ENCODE peak calls at places on chromosome 11, in five cellular contexts. B is SK-N-SH, G is K562, N is HCT116, A is HepG2. M is an unnamed sample.

GRCh38 chr11:27646051-27646818 is 54.0 kb downstream of the BDNF start:
- DNase-seq in A (no peak), G (no peak), N (no peak), B (peak; percentile 80), M (no peak)

GRCh38 chr11:134560066-134560465 is 148.0 kb upstream of the B3GAT1 start:
- DNase-seq in G (no peak), B (peak; percentile 51), N (no peak), A (no peak), M (no peak)

GRCh38 chr11:133029096-133029495 is 503.2 kb downstream of the OPCML start:
- DNase-seq in N (no peak), B (no peak), A (no peak), G (no peak), M (no peak)

GRCh38 chr11:27757953-27758352 is 57.7 kb upstream of the BDNF start:
- DNase-seq in A (no peak), G (no peak), N (no peak), B (no peak), M (no peak)

GRCh38 chr11:108871152-108871551 is 206.3 kb downstream of the DDX10 start:
- DNase-seq in N (no peak), B (peak; percentile 11), A (peak; percentile 35), G (peak; percentile 25), M (no peak)

GRCh38 chr11:75133976-75134375 is 16.9 kb upstream of the SLCO2B1 start:
- DNase-seq in N (no peak), B (no peak), G (no peak), A (no peak), M (no peak)

GRCh38 chr11:35152575-35152974 is 13.6 kb downstream of the CD44 start:
- DNase-seq in G (no peak), A (no peak), N (no peak), B (no peak), M (no peak)

GRCh38 chr11:104672897-104673296 is 225.4 kb downstream of the CASP12 start:
- DNase-seq in G (no peak), B (no peak), A (no peak), N (no peak), M (no peak)

GRCh38 chr11:342328-342727 is 21.7 kb upstream of the IFITM3 start:
- DNase-seq in A (no peak), N (no peak), B (no peak), G (no peak), M (no peak)

GRCh38 chr11:120775986-120776682 is 247.8 kb upstream of the TBCEL start:
- DNase-seq in B (no peak), N (no peak), G (no peak), A (no peak), M (no peak)

GRCh38 chr11:120776683-120777010 is 247.3 kb upstream of the TBCEL start:
- DNase-seq in A (no peak), G (no peak), B (no peak), N (no peak), M (no peak)

GRCh38 chr11:120780239-120780638 is 243.7 kb upstream of the TBCEL start:
- DNase-seq in G (no peak), N (no peak), B (no peak), A (no peak), M (no peak)

GRCh38 chr11:120781486-120782120 is 242.3 kb upstream of the TBCEL start:
- DNase-seq in N (no peak), A (no peak), B (no peak), G (no peak), M (no peak)

DNA sequence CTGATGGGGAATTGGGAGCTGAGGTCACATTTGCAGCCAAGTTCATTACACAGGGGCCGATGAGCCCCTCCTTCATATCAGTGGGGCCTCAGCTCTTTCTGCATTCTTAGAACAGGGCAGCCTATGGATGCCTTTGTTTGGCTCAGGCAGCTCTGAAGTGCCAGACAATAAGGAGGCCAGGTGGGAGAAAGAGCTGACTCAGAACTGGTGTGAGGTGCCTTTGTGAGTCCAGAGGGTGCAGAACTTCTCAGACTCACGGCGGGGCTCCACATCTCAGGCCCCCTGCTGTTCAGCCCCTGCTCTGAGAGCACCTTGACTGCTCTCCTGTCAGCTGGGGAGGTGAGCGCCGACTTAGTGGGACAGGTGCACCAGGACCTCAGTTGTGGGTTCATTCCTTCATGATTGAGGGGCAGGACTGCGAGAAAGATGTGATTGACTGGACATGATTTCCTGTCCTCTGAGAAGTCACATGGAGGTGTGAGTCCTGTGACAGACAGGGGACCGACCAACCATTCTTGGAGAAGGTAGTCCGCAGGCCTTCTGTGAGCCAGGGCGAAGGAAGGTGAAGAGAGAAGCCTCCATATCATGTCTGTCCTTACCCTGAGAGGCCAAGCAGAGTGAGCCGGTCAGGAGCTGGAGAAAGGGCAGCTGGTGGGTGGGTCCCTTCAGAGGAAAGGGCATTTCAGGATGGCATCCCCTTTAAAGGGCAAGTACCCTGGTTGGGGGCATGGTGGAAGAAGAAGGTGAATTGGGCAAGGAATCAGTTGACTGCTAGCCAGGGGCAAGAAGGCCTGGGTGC is 245.0 kb upstream of the TBCEL start:
- DNase-seq in A (no peak), B (no peak), N (no peak), G (no peak), M (no peak)
- TF ChIP-seq ZBTB33 in A (no peak), B (no peak), N (no peak), G (no peak), M (no peak)

GRCh38 chr11:113663567-113663966 is 42.5 kb downstream of the TMPRSS5 start:
- DNase-seq in A (no peak), G (peak; percentile 45), B (no peak), N (no peak), M (no peak)
- TF ChIP-seq ZBTB33 in A (no peak), G (no peak), B (no peak), N (no peak), M (no peak)

GRCh38 chr11:14270690-14271542 is 88.1 kb downstream of the RRAS2 start:
- DNase-seq in N (no peak), G (peak; percentile 14), A (no peak), B (no peak), M (peak; percentile 33)
- TF ChIP-seq ZBTB33 in N (no peak), G (no peak), A (no peak), B (no peak), M (no peak)

GRCh38 chr11:122241561-122241960 is 125.5 kb upstream of the BLID start:
- DNase-seq in B (no peak), G (no peak), N (no peak), A (no peak), M (no peak)

GRCh38 chr11:122248130-122248529 is 132.1 kb upstream of the BLID start:
- DNase-seq in G (no peak), A (no peak), N (no peak), B (no peak), M (no peak)

GRCh38 chr11:122240621-122241020 is 124.6 kb upstream of the BLID start:
- DNase-seq in B (no peak), G (no peak), A (no peak), N (no peak), M (no peak)

GRCh38 chr11:122246885-122247284 is 130.9 kb upstream of the BLID start:
- DNase-seq in A (no peak), B (no peak), G (no peak), N (no peak), M (no peak)

DNA sequence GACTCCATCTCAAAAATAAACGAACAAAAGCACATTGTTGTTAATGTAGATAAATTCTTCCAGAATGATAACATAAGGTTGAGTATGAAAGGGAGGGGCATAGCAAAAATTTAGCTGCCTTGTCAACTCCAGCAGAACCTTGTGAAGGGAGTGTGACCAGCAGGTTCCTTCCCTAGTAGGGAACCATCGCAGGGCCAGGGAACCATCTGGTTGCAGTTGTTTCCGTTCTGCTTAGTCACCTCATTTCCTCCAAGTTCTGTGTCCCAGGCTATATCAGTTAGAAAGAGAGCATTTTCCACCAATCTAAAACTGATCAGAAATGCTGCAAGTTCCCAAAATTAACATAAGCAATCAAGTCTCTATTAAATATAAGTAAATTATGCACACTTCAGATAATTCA is 126.7 kb upstream of the BLID start:
- DNase-seq in A (no peak), B (no peak), G (no peak), N (no peak), M (no peak)
- TF ChIP-seq ZBTB33 in A (no peak), B (no peak), G (no peak), N (no peak), M (no peak)

DNA sequence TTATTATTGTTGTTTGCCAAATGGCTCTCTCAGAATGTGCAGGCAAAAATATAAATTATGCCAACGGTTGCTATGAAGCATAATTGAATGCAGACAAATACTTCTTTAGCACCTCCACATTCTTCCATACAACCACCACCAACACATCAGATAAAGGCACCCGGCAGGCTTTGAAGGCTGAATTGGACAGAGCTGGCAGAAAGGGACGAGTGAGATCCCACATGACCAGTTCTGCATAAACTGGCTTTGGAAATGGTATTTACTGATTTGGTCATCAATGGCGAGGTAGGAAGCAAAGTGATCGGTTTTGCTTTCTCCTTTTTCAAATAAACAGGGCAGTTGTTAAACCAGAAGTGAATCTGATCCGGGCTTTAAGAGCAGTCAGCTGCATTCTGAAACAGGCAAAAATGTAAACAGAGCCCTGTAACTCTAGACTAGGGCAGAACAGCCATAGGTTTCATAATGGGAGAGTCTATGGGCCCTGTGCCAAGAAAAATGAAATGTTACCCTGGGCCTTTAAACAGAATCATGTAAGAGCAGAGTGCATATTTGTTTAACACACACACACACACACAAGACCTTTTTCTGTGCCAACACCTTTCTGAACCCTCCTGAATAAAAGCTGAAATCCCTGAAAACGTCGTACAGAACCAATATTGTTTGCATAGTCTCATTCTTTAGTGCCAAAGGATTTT is 97.7 kb downstream of the MPPED2 start:
- DNase-seq in A (peak; percentile 93), B (peak; percentile 42), G (no peak), N (no peak), M (no peak)
- TF ChIP-seq ZBTB33 in A (no peak), B (no peak), G (no peak), N (no peak), M (no peak)

GRCh38 chr11:76577921-76578654 is 92.5 kb downstream of the LRRC32 start:
- DNase-seq in A (no peak), G (no peak), N (no peak), B (peak; percentile 11), M (no peak)

GRCh38 chr11:76579047-76579751 is 91.3 kb downstream of the LRRC32 start:
- DNase-seq in B (peak; percentile 23), G (peak; percentile 39), A (no peak), N (no peak), M (no peak)

GRCh38 chr11:76579752-76580151 is 90.8 kb downstream of the LRRC32 start:
- DNase-seq in A (no peak), N (no peak), G (no peak), B (no peak), M (no peak)

GRCh38 chr11:76577199-76577920 is 93.2 kb downstream of the LRRC32 start:
- DNase-seq in N (no peak), A (no peak), G (no peak), B (peak; percentile 88), M (no peak)

GRCh38 chr11:76578655-76579046 is 91.9 kb downstream of the LRRC32 start:
- DNase-seq in G (no peak), N (no peak), B (peak; percentile 14), A (no peak), M (no peak)
- TF ChIP-seq ZBTB33 in G (no peak), N (no peak), B (no peak), A (no peak), M (no peak)

GRCh38 chr11:93085097-93085496 is 112.7 kb downstream of the SLC36A4 start:
- DNase-seq in A (no peak), N (no peak), G (no peak), B (no peak), M (no peak)
- TF ChIP-seq ZBTB33 in A (no peak), N (no peak), G (no peak), B (no peak), M (no peak)

M was measured in GM12878.